ENCODE peak calls at places on chromosomes 4 and X, in six cellular contexts. R is endodermal cell, G is mammary epithelial cell, T is uterus, U is lower leg skin, J is right lobe of liver. W is an unnamed sample.

GRCh38 chr4:182231503-182231902 is 11.7 kb upstream of the TENM3 start:
- DNase-seq in R (no peak), G (no peak), T (no peak), U (no peak), J (no peak), W (no peak)

GRCh38 chr4:140993350-140993749 is 139.9 kb downstream of the RNF150 start:
- DNase-seq in R (no peak), G (no peak), T (no peak), U (no peak), J (no peak), W (no peak)

GRCh38 chr4:18641334-18641733 is 619.8 kb upstream of the LCORL start:
- DNase-seq in R (no peak), G (no peak), T (no peak), U (no peak), J (no peak), W (no peak)

GRCh38 chr4:87073570-87074470 is 139.0 kb downstream of the AFF1 start:
- DNase-seq in R (no peak), G (peak), T (peak), U (peak), J (peak), W (peak)

GRCh38 chr4:48774760-48775398 is 5.2 kb downstream of the FRYL start:
- DNase-seq in R (no peak), G (no peak), T (no peak), U (no peak), J (no peak), W (no peak)

GRCh38 chr4:182680196-182680771 is 236.9 kb downstream of the DCTD start:
- DNase-seq in R (no peak), G (no peak), T (no peak), U (no peak), J (no peak), W (no peak)

GRCh38 chr4:171101845-171102244 is 711.4 kb upstream of the GALNTL6 start:
- DNase-seq in R (no peak), G (no peak), T (no peak), U (no peak), J (no peak), W (no peak)

GRCh38 chr4:56976283-56976877 is 1.0 kb downstream of the NOA1 start:
- DNase-seq in R (no peak), G (peak), T (no peak), U (no peak), J (no peak), W (no peak)

GRCh38 chr4:100738388-100739165 is 220.8 kb upstream of the EMCN start:
- DNase-seq in R (no peak), G (peak), T (peak), U (peak), J (no peak), W (no peak)

GRCh38 chr4:8583655-8584025 is 3.4 kb downstream of the GPR78 start:
- DNase-seq in R (no peak), G (no peak), T (no peak), U (no peak), J (no peak), W (no peak)

GRCh38 chr4:146333187-146333894 is 119.0 kb downstream of the REELD1 start:
- DNase-seq in R (no peak), G (peak), T (no peak), U (no peak), J (no peak), W (no peak)

GRCh38 chr4:173420324-173420752 is 21.4 kb upstream of the SCRG1 start:
- DNase-seq in R (no peak), G (no peak), T (no peak), U (no peak), J (no peak), W (no peak)

GRCh38 chr4:145920205-145920604 is 18.4 kb downstream of the ZNF827 start:
- DNase-seq in R (no peak), G (peak), T (no peak), U (peak), J (no peak), W (no peak)

GRCh38 chr4:77595361-77595973 is 10.2 kb upstream of the CXCL13 start:
- DNase-seq in R (no peak), G (no peak), T (no peak), U (no peak), J (no peak), W (no peak)

GRCh38 chr4:143195581-143195980 is 10.9 kb downstream of the USP38 start:
- DNase-seq in R (no peak), G (no peak), T (no peak), U (no peak), J (no peak), W (no peak)

GRCh38 chr4:148300877-148301276 is 141.3 kb downstream of the NR3C2 start:
- DNase-seq in R (no peak), G (no peak), T (no peak), U (no peak), J (no peak), W (no peak)

GRCh38 chr4:185119927-185120630 is 23.0 kb upstream of the SLC25A4 start:
- DNase-seq in R (no peak), G (no peak), T (no peak), U (no peak), J (no peak), W (no peak)

GRCh38 chr4:128663325-128663724 is 146.2 kb upstream of the JADE1 start:
- DNase-seq in R (no peak), G (no peak), T (no peak), U (no peak), J (no peak), W (no peak)

GRCh38 chrX:115268421-115268820 is 21.1 kb upstream of the LUZP4 start:
- DNase-seq in R (peak), G (no peak), T (no peak), U (no peak), J (no peak), W (no peak)

GRCh38 chrX:65994519-65995501 is 45.1 kb downstream of the VSIG4 start:
- DNase-seq in R (no peak), G (no peak), T (no peak), U (no peak), J (no peak), W (no peak)

GRCh38 chr4:148757171-148757570 is 315.0 kb upstream of the NR3C2 start:
- DNase-seq in R (no peak), G (peak), T (no peak), U (no peak), J (no peak), W (no peak)

GRCh38 chrX:107718156-107718621 is 57.4 kb downstream of the TSC22D3 start:
- DNase-seq in R (peak), G (peak), T (peak), U (peak), J (peak), W (no peak)

GRCh38 chr4:25290490-25291067 is 22.0 kb upstream of the ZCCHC4 start:
- DNase-seq in R (peak), G (no peak), T (no peak), U (no peak), J (no peak), W (no peak)

GRCh38 chr4:101346312-101346561 is 1.1 kb downstream of the PPP3CA start:
- DNase-seq in R (no peak), G (no peak), T (no peak), U (peak), J (no peak), W (no peak)

GRCh38 chr4:38082424-38083374 is 122.5 kb downstream of the PTTG2 start:
- DNase-seq in R (no peak), G (no peak), T (peak), U (no peak), J (no peak), W (no peak)

GRCh38 chrX:110734894-110735541 is 60.6 kb downstream of the CHRDL1 start:
- DNase-seq in R (no peak), G (peak), T (no peak), U (no peak), J (no peak), W (no peak)

GRCh38 chr4:43132010-43132582 is 239.6 kb downstream of the GRXCR1 start:
- DNase-seq in R (peak), G (peak), T (peak), U (no peak), J (peak), W (no peak)

GRCh38 chrX:42028113-42028512 is 104.8 kb upstream of the CASK start:
- DNase-seq in R (no peak), G (no peak), T (no peak), U (no peak), J (no peak), W (no peak)

GRCh38 chr4:15231265-15232091 is 196.4 kb upstream of the C1QTNF7 start:
- DNase-seq in R (peak), G (peak), T (peak), U (peak), J (peak), W (peak)

GRCh38 chr4:103429283-103429682 is 231.1 kb upstream of the CENPE start:
- DNase-seq in R (peak), G (no peak), T (no peak), U (no peak), J (no peak), W (no peak)

GRCh38 chr4:100177126-100177525 is 13.1 kb downstream of the DDIT4L start:
- DNase-seq in R (no peak), G (no peak), T (no peak), U (no peak), J (no peak), W (no peak)

GRCh38 chr4:108555701-108556100 is 64.7 kb upstream of the RPL34 start:
- DNase-seq in R (no peak), G (no peak), T (no peak), U (no peak), J (no peak), W (no peak)

GRCh38 chr4:155734065-155734464 is 24.8 kb upstream of the GUCY1B1 start:
- DNase-seq in R (no peak), G (no peak), T (no peak), U (no peak), J (no peak), W (no peak)

GRCh38 chrX:1546601-1547275 is 9.8 kb upstream of the P2RY8 start:
- DNase-seq in R (no peak), G (no peak), T (no peak), U (no peak), J (no peak), W (peak)

GRCh38 chr4:171981185-171981584 is 168.0 kb downstream of the GALNTL6 start:
- DNase-seq in R (no peak), G (no peak), T (no peak), U (no peak), J (no peak), W (no peak)

GRCh38 chr4:103934178-103934789 is 214.5 kb upstream of the TACR3 start:
- DNase-seq in R (no peak), G (peak), T (no peak), U (no peak), J (no peak), W (no peak)

GRCh38 chr4:122826596-122827257 is at the start of gene FGF2:
- DNase-seq in R (peak), G (peak), T (peak), U (peak), J (peak), W (peak)

GRCh38 chrX:130575831-130576404 is 174.1 kb downstream of the RBMX2 start:
- DNase-seq in R (peak), G (peak), T (peak), U (no peak), J (peak), W (no peak)

GRCh38 chrX:71487814-71488213 is 45.1 kb upstream of the OGT start:
- DNase-seq in R (no peak), G (no peak), T (no peak), U (no peak), J (no peak), W (no peak)

GRCh38 chr4:186534056-186534455 is 21.3 kb downstream of the MTNR1A start:
- DNase-seq in R (no peak), G (no peak), T (no peak), U (no peak), J (no peak), W (no peak)

GRCh38 chr4:186537843-186538521 is 17.4 kb downstream of the MTNR1A start:
- DNase-seq in R (peak), G (no peak), T (no peak), U (no peak), J (no peak), W (no peak)

GRCh38 chr4:186541801-186542200 is 13.6 kb downstream of the MTNR1A start:
- DNase-seq in R (no peak), G (no peak), T (no peak), U (no peak), J (no peak), W (no peak)

DNA sequence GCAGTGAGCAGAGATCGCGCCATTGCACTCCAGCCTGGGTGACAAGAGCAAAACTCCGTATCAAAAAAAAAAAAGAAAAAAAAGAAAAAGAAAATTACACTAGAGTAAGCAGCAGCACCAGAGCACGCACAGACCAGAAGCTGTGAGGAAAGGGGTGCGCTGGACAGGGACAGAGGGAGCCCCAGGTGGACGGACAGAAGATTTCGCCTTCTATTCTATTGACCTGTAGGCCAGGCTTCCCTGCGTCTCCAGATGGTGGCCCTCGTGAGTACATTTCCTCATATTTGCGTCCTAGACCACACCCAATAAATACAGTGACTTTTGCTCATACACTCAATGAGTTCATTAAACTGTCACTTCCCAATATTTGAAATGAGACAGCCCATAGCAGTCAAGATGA is 19.1 kb downstream of the MTNR1A start:
- DNase-seq in R (no peak), G (no peak), T (no peak), U (no peak), J (no peak), W (no peak)
- TF ChIP-seq CTCF in R (peak), G (no peak), T (no peak), U (no peak), J (no peak), W (no peak)

GRCh38 chr4:74376888-74377483 is 12.0 kb downstream of the EREG start:
- DNase-seq in R (no peak), G (peak), T (no peak), U (no peak), J (no peak), W (no peak)
- TF ChIP-seq CTCF in R (peak), G (peak), T (peak), U (no peak), J (peak), W (peak)

DNA sequence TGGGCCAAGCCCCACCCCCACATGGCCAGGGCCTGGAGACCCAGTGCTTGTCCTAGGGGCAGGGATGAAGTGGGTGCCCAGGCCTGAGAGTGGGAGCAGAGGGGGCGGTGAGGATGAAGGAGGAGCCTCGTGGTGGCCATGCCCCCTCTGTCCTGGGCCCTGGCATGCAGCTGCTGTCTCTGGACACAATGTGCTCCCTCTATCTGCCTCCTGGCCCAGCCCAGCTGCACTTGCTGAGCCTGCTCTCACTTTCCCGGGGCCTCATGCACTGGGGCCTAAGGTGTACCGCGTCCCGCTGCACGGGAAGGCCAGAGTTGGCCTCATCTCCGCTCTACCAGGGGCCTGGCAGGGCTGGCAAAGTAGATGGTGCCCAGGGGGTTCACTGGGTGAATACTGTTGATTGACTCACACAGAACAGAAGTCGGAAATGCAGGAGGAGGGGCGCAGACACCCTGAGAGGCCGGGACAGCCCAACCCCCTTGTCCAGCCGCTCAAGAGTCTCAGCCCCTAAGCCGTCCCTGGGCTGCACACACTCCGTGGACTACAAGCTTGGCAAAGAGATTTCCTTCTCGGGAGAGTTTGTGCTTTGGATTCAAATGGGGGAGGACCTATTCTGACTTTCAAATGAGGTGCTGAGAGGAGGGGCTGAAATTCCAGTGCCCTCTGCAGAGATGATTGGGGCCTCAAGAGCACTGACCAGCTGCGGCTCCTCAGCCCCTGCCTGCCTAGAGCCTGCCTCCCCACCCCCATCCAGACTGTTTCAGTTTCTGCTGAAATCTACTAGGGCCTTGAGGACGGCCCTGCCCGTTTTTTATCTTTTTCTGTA is 112.4 kb downstream of the PSAPL1 start:
- DNase-seq in R (peak), G (no peak), T (no peak), U (no peak), J (no peak), W (no peak)
- TF ChIP-seq CTCF in R (no peak), G (no peak), T (no peak), U (no peak), J (no peak), W (no peak)

GRCh38 chr4:67549123-67549522 is 3.8 kb upstream of the CENPC start:
- DNase-seq in R (no peak), G (peak), T (no peak), U (no peak), J (no peak), W (no peak)
- TF ChIP-seq CTCF in R (peak), G (peak), T (no peak), U (no peak), J (peak), W (peak)

DNA sequence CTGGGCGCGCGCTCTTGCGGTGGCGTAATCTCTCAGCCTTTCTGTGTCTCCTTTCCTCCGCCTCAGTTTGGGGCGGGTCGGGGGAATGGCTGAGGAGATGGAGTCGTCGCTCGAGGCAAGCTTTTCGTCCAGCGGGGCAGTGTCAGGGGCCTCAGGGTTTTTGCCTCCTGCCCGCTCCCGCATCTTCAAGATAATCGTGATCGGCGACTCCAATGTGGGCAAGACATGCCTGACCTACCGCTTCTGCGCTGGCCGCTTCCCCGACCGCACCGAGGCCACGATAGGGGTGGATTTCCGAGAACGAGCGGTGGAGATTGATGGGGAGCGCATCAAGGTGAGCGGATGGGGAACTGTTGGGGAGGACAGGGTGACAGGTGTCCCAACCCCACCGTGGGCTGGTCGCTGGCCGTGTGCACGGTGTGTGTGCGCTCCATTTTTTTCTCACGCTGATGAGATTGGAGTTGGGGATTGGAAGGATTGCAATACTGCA is at the start of gene RAB33B:
- DNase-seq in R (no peak), G (no peak), T (no peak), U (peak), J (no peak), W (no peak)
- TF ChIP-seq CTCF in R (no peak), G (no peak), T (no peak), U (no peak), J (no peak), W (no peak)

DNA sequence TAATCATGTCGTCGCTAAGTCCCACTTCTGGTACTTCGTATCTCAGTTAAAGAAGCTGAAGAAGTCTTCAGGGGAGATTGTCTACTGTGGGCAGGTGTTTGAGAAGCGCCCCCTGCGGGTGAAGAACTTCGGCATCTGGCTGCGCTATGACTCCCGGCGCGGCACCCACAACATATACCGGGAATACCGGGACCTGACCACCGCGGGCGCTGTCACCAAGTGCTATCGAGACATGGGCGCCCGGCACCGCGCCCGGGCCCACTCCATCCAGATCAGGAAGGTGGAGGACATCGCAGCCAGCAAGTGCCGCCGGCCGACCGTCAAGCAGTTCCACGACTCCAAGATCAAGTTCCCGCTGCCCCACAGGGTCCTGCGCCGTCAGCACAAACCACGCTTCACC is 11.3 kb downstream of the PNCK start:
- DNase-seq in R (peak), G (no peak), T (no peak), U (no peak), J (peak), W (peak)
- TF ChIP-seq CTCF in R (peak), G (peak), T (no peak), U (no peak), J (peak), W (no peak)

DNA sequence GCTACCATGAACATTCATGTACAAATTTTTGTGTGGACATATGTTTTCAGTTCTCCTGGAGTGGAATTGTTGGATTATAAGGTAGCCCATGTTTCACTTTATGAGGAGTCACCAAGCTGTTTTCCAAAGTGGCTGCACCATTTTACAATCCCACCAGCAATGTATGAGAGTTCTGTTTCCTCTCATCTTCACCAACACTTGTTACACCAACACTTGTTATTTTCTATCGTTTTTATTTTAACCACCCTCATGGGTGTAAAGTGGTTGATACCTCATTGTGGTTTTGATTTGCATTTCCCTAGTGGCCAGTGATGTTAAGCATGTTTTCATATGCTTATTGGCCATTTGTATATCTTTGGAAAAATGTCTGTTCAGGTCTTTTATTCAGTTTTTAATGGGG is 4.1 kb downstream of the EXOC1 start:
- DNase-seq in R (no peak), G (no peak), T (no peak), U (no peak), J (no peak), W (no peak)
- TF ChIP-seq CTCF in R (no peak), G (no peak), T (no peak), U (no peak), J (no peak), W (no peak)

W was measured in activated B cell treated with CpG ODN at 0.5 μM for 24 hours.